ENCODE peak calls at places on chromosomes 7 and 10, in five cellular contexts. L is mesendoderm, H is H9, G is IMR-90, K is mesenchymal stem cell. O is an unnamed sample.
A peak's percentile ranks its signal among the peaks of the same experiment; 100 is the strongest.

GRCh38 chr7:106243893-106244292 is 40.9 kb downstream of the NAMPT start:
- DNase-seq in G (no peak), K (peak; percentile 25), L (peak; percentile 13), H (no peak), O (no peak)

GRCh38 chr10:131802991-131803390 is 97.8 kb upstream of the PPP2R2D start:
- DNase-seq in K (no peak), L (no peak), H (no peak), G (no peak), O (no peak)

GRCh38 chr10:127570036-127570435 is 20.9 kb downstream of the NPS start:
- DNase-seq in K (no peak), G (no peak), L (no peak), H (no peak), O (no peak)

GRCh38 chr7:6446977-6447588 is 671 bp downstream of the DAGLB start:
- DNase-seq in G (peak; percentile 87), K (peak; percentile 91), H (peak; percentile 73), L (peak; percentile 85), O (no peak)

GRCh38 chr7:150942591-150943452 is 35.3 kb downstream of the KCNH2 start:
- DNase-seq in H (no peak), L (no peak), K (no peak), G (no peak), O (no peak)

GRCh38 chr10:75345738-75346137 is 55.8 kb downstream of the ZNF503 start:
- DNase-seq in L (no peak), G (no peak), H (no peak), K (no peak), O (no peak)

GRCh38 chr7:2530076-2530967 is 10.7 kb downstream of the LFNG start:
- DNase-seq in K (no peak), L (no peak), G (no peak), H (no peak), O (no peak)

GRCh38 chr7:29459591-29459990 is 104.0 kb upstream of the PRR15 start:
- DNase-seq in G (no peak), K (no peak), L (peak; percentile 6), H (no peak), O (no peak)

GRCh38 chr7:134546903-134547737 is 1.8 kb upstream of the AKR1B15 start:
- DNase-seq in H (peak; percentile 87), L (peak; percentile 65), G (peak; percentile 62), K (no peak), O (peak; percentile 72)

GRCh38 chr10:133364645-133365431 is 7.0 kb upstream of the FUOM start:
- DNase-seq in G (no peak), K (no peak), H (no peak), L (no peak), O (no peak)

GRCh38 chr10:17793041-17793440 is 16.1 kb upstream of the MRC1 start:
- DNase-seq in H (no peak), G (no peak), L (no peak), K (no peak), O (no peak)

GRCh38 chr10:125629758-125630376 is 53.1 kb downstream of the TEX36 start:
- DNase-seq in G (peak; percentile 53), K (peak; percentile 10), L (peak; percentile 32), H (no peak), O (no peak)

GRCh38 chr10:54796876-54797275 is 4.2 kb downstream of the PCDH15 start:
- DNase-seq in K (no peak), L (no peak), H (no peak), G (no peak), O (peak; percentile 32)

GRCh38 chr7:7704867-7705266 is 13.5 kb downstream of the RPA3 start:
- DNase-seq in L (no peak), K (no peak), G (no peak), H (no peak), O (no peak)

GRCh38 chr10:69757553-69758309 is 44.0 kb upstream of the COL13A1 start:
- DNase-seq in L (no peak), H (no peak), G (peak; percentile 41), K (peak; percentile 46), O (no peak)

GRCh38 chr7:101814081-101814995 is 3.1 kb upstream of the CUX1 start:
- DNase-seq in G (peak; percentile 44), K (peak; percentile 68), H (peak; percentile 75), L (peak; percentile 70), O (peak; percentile 63)

GRCh38 chr10:1605999-1606940 is 131.1 kb downstream of the ADARB2 start:
- DNase-seq in G (no peak), K (no peak), L (no peak), H (peak; percentile 28), O (no peak)

GRCh38 chr7:46879783-46880182 is 702.1 kb downstream of the TNS3 start:
- DNase-seq in L (no peak), K (no peak), H (no peak), G (no peak), O (no peak)

GRCh38 chr10:77898323-77899079 is 28.1 kb downstream of the DLG5 start:
- DNase-seq in G (no peak), L (peak; percentile 49), K (no peak), H (no peak), O (no peak)

GRCh38 chr10:76432274-76433012 is 1001.0 kb downstream of the LRMDA start:
- DNase-seq in G (peak; percentile 74), H (no peak), K (peak; percentile 40), L (peak; percentile 95), O (no peak)

GRCh38 chr7:76356823-76357222 is 2.0 kb downstream of the YWHAG start:
- DNase-seq in H (no peak), L (peak; percentile 63), G (peak; percentile 61), K (peak; percentile 69), O (no peak)

GRCh38 chr7:154978045-154978444 is 24.9 kb downstream of the PAXIP1 start:
- DNase-seq in G (no peak), K (no peak), L (no peak), H (no peak), O (no peak)

GRCh38 chr7:137996386-137996851 is 5.5 kb downstream of the CREB3L2 start:
- DNase-seq in K (peak; percentile 55), L (no peak), G (peak; percentile 68), H (no peak), O (no peak)

GRCh38 chr10:21524526-21525366 is 736 bp downstream of the SKIDA1 start:
- DNase-seq in K (peak; percentile 82), L (peak; percentile 72), G (peak; percentile 67), H (no peak), O (no peak)

GRCh38 chr10:68550747-68551411 is 9.3 kb upstream of the TET1 start:
- DNase-seq in H (peak; percentile 81), K (peak; percentile 86), G (peak; percentile 82), L (peak; percentile 96), O (peak; percentile 73)

GRCh38 chr10:96263173-96263572 is 8.2 kb downstream of the BLNK start:
- DNase-seq in L (no peak), K (no peak), H (no peak), G (no peak), O (no peak)
- H4K8ac ChIP-seq in L (no peak overlapping the region), K (no peak overlapping the region), H (no peak overlapping the region), G (no peak overlapping the region), O (no peak overlapping the region)

GRCh38 chr7:157335991-157336382 is 817 bp upstream of the DNAJB6 start:
- DNase-seq in L (peak; percentile 49), G (no peak), K (no peak), H (no peak), O (no peak)
- H4K8ac ChIP-seq in L (no peak overlapping the region), G (peak overlapping the region; percentile 75), K (peak overlapping the region; percentile 99), H (no peak overlapping the region), O (no peak overlapping the region)

DNA sequence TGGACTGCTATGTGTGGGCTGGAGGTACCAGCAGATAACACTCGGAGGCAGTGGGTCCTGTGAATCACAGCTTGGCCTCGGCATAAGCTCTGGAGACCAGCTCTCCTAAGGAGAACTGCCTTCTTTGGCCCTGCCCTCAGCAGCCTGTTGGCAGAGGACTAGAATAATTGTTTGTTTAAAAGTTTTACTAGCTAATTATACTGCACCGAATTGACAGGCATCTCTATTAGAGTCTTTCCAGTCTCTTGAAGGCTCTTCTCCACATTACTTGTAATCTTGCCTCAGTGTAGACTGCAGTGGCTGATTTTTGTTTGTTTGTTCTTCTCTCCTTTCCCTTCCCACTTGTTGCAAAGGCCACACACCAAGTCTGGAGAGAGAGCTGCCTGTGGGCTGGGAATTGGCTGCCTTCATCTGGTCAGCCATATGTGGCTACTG is 183.2 kb downstream of the AUTS2 start:
- DNase-seq in H (no peak), L (no peak), G (no peak), K (no peak), O (no peak)
- H4K8ac ChIP-seq in H (no peak overlapping the region), L (no peak overlapping the region), G (no peak overlapping the region), K (no peak overlapping the region), O (no peak overlapping the region)

DNA sequence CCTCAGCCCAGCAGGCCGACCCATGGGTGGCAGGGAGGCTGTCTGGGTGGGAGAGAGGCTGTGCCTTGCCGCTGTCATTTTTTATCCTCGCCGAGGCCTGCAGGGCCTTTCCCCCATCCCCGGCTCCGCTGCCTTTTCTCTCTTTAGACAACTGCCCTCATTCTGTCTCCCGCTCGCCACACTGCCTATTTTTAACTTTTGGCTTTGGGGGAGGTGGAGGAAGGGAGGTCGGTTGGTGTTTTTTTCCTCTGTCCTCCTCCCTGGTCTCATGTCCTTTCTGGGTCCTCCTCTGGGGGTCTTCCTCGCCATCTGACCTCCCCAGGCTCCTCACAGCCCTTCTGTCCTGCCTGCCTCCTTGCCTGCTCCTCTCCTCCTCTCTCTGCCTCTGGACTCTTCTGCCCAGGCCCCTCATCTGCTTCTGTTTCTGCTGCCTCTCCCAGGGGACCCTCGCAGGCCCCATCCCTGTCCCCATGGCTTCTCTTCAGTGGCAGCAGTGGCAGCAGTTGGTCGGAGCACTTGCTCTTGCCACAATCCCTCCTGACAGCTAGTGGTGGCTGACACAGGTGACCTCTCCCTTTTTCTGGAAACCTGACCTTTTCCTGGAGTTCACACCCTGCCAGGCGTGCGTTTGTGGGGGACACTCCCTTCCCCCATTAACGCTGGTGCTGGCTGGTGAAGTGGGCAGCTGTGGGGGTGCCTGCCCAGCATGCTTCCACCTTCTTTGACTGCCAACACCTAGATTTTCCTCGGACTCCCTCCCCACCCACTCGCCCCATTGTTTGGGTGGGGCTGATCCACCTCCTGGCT is 19.5 kb upstream of the PCBD1 start:
- DNase-seq in G (no peak), H (no peak), L (no peak), K (no peak), O (no peak)
- H4K8ac ChIP-seq in G (no peak overlapping the region), H (no peak overlapping the region), L (no peak overlapping the region), K (no peak overlapping the region), O (no peak overlapping the region)

DNA sequence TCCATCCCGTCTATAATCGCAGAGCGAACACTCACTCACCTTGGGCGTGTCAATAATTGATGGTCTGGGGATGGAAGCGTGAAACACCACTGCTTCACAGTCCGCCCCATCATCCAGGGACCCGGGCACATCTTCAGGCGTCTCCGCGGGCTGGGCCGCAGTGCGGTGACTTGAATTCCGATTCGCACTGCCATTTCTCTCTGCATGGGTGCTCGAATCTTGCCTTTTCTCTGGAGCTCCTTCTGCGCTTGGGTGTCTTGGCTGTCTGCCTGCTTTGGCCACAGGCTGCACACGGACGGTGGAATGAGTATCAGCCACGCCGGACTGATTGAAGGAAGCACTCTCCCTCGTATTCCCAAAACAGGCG is 500 bp downstream of the FAM107B start:
- DNase-seq in G (no peak), L (no peak), H (no peak), K (no peak), O (no peak)
- H4K8ac ChIP-seq in G (no peak overlapping the region), L (no peak overlapping the region), H (no peak overlapping the region), K (no peak overlapping the region), O (no peak overlapping the region)